ENCODE peak calls at places on chromosomes 11 and 22, in six cellular contexts. S, Y, T, R, A and X are unnamed samples.

GRCh38 chr11:86988351-86988881 is 33.2 kb upstream of the FZD4 start:
- DNase-seq in S (no peak), Y (no peak), T (no peak), R (no peak), A (no peak), X (no peak)

GRCh38 chr11:117146521-117146920 is 2.4 kb downstream of the PAFAH1B2 start:
- DNase-seq in S (peak; percentile 54), Y (no peak), T (no peak), R (no peak), A (no peak), X (no peak)

GRCh38 chr11:64234840-64235379 is 526 bp downstream of the VEGFB start:
- DNase-seq in S (no peak), Y (no peak), T (no peak), R (peak; percentile 60), A (peak; percentile 66), X (peak; percentile 56)

GRCh38 chr11:43447124-43447523 is 88.4 kb downstream of the TTC17 start:
- DNase-seq in S (peak; percentile 1), Y (no peak), T (no peak), R (no peak), A (no peak), X (no peak)

GRCh38 chr22:49825944-49826602 is 1.6 kb downstream of the BRD1 start:
- DNase-seq in S (peak; percentile 24), Y (peak; percentile 51), T (no peak), R (peak; percentile 40), A (peak; percentile 35), X (peak; percentile 58)

GRCh38 chr11:126160345-126161145 is 50.9 kb downstream of the RPUSD4 start:
- DNase-seq in S (no peak), Y (no peak), T (no peak), R (no peak), A (no peak), X (no peak)

GRCh38 chr11:67468509-67468834 is 579 bp downstream of the TMEM134 start:
- DNase-seq in S (no peak), Y (no peak), T (no peak), R (no peak), A (no peak), X (no peak)

GRCh38 chr11:118979434-118979833 is 7.9 kb downstream of the FOXR1 start:
- DNase-seq in S (no peak), Y (no peak), T (no peak), R (no peak), A (no peak), X (no peak)

GRCh38 chr11:44886765-44887164 is 63.9 kb downstream of the TP53I11 start:
- DNase-seq in S (peak; percentile 59), Y (no peak), T (no peak), R (no peak), A (no peak), X (no peak)

GRCh38 chr11:102144357-102145342 is 34.4 kb downstream of the YAP1 start:
- DNase-seq in S (peak; percentile 76), Y (no peak), T (no peak), R (peak; percentile 57), A (no peak), X (no peak)

GRCh38 chr11:114166897-114167323 is 107.4 kb downstream of the ZBTB16 start:
- DNase-seq in S (peak; percentile 95), Y (no peak), T (no peak), R (no peak), A (no peak), X (peak; percentile 42)

GRCh38 chr11:20161230-20161918 is 1.1 kb upstream of the DBX1 start:
- DNase-seq in S (peak; percentile 9), Y (no peak), T (no peak), R (no peak), A (no peak), X (no peak)

GRCh38 chr11:120801801-120802689 is 221.9 kb upstream of the TBCEL start:
- DNase-seq in S (peak; percentile 74), Y (peak; percentile 44), T (no peak), R (peak; percentile 68), A (peak; percentile 42), X (no peak)